ENCODE peak calls at places on chromosomes 2 and 18, in eight cellular contexts. B is psoas muscle, T is uterus, E is fibroblast of lung, I is stomach, H is left lung, R is suprapubic skin, U is pancreas. P is an unnamed sample.

GRCh38 chr18:55706893-55707292 is 118.9 kb upstream of the TCF4 start:
- DNase-seq in T (no peak), I (no peak), B (no peak), E (peak; percentile 86), R (no peak), U (no peak), H (no peak), P (no peak)

GRCh38 chr2:127158614-127159290 is 51.8 kb upstream of the BIN1 start:
- DNase-seq in I (peak; percentile 13), U (no peak), R (no peak), H (no peak), E (no peak), T (no peak), B (no peak), P (no peak)

GRCh38 chr2:232330068-232330999 is 48.2 kb upstream of the ALPP start:
- DNase-seq in B (peak; percentile 45), T (no peak), U (no peak), H (peak; percentile 29), I (no peak), R (no peak), E (no peak), P (no peak)

GRCh38 chr2:211086049-211086448 is 529.6 kb downstream of the CPS1 start:
- DNase-seq in T (no peak), U (no peak), I (no peak), R (no peak), B (no peak), E (no peak), H (no peak), P (no peak)

GRCh38 chr2:46977899-46978298 is 62.3 kb upstream of the MCFD2 start:
- DNase-seq in R (no peak), I (no peak), T (no peak), E (no peak), B (no peak), U (no peak), H (peak; percentile 53), P (no peak)

GRCh38 chr2:16247371-16248177 is 307.2 kb downstream of the MYCN start:
- DNase-seq in E (no peak), I (no peak), U (peak; percentile 40), H (peak; percentile 46), R (no peak), T (no peak), B (no peak), P (no peak)

GRCh38 chr2:64551851-64552250 is 27.7 kb downstream of the AFTPH start:
- DNase-seq in I (no peak), H (no peak), B (no peak), T (no peak), U (no peak), E (no peak), R (no peak), P (no peak)

GRCh38 chr2:144995482-144995881 is 475.6 kb upstream of the ZEB2 start:
- DNase-seq in B (no peak), R (no peak), U (no peak), T (no peak), E (no peak), I (no peak), H (no peak), P (no peak)

GRCh38 chr2:105287692-105288091 is 41.8 kb downstream of the TGFBRAP1 start:
- DNase-seq in B (no peak), H (no peak), U (no peak), E (peak; percentile 23), R (no peak), I (peak; percentile 61), T (no peak), P (no peak)

GRCh38 chr2:224951723-224952481 is 90.4 kb downstream of the DOCK10 start:
- DNase-seq in B (no peak), U (no peak), H (no peak), I (no peak), T (no peak), E (no peak), R (no peak), P (no peak)

GRCh38 chr18:4125246-4125938 is 329.7 kb downstream of the DLGAP1 start:
- DNase-seq in E (peak; percentile 60), B (peak; percentile 52), R (no peak), U (no peak), I (no peak), T (no peak), H (no peak), P (no peak)

GRCh38 chr2:41621578-41621977 is 426.2 kb upstream of the PKDCC start:
- DNase-seq in I (no peak), H (no peak), B (no peak), T (no peak), E (no peak), R (no peak), U (no peak), P (no peak)

GRCh38 chr2:181552808-181553207 is 95.6 kb downstream of the ITGA4 start:
- DNase-seq in I (no peak), E (peak; percentile 5), B (no peak), T (no peak), H (no peak), R (no peak), U (no peak), P (no peak)

GRCh38 chr2:37784071-37784758 is 112.8 kb upstream of the CDC42EP3 start:
- DNase-seq in U (no peak), H (no peak), B (no peak), T (no peak), R (no peak), E (no peak), I (no peak), P (no peak)

DNA sequence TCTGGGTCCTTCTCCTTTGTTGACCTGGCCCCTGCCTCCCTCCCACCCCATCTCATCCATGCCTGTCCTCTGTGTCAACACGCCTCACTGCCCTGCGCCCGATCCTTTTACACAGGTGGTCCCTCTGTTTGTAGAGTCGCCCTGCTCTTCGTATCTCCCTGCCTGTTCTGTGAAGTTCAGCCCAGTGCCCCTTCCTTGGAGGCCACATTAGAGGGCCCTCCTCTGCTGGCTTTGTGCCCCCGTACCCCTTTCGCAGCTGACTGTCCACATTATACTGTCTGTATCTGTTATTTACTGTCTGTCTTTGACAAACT is 25.5 kb downstream of the ASAP2 start:
- DNase-seq in T (peak; percentile 13), E (no peak), I (no peak), R (no peak), B (no peak), H (no peak), U (no peak), P (no peak)
- H3K4me1 ChIP-seq in T (peaks cover 6% of the 10 kb centered on the region), E (peaks cover 47% of the 10 kb centered on the region), I (peaks cover 70% of the 10 kb centered on the region), R (peaks cover 82% of the 10 kb centered on the region), B (peaks cover 12% of the 10 kb centered on the region), H (peaks cover 76% of the 10 kb centered on the region), U (peaks cover 2% of the 10 kb centered on the region), P (no peaks in the 10 kb centered on the region)

GRCh38 chr2:57343391-57344006 is 703.1 kb upstream of the VRK2 start:
- DNase-seq in T (no peak), B (no peak), I (no peak), U (no peak), H (no peak), R (no peak), E (no peak), P (no peak)
- H3K9me3 ChIP-seq in T (no peaks in the 10 kb centered on the region), B (no peaks in the 10 kb centered on the region), I (no peaks in the 10 kb centered on the region), U (no peaks in the 10 kb centered on the region), H (no peaks in the 10 kb centered on the region), R (peaks cover 6% of the 10 kb centered on the region), E (no peaks in the 10 kb centered on the region), P (no peaks in the 10 kb centered on the region)

GRCh38 chr18:11713756-11714155 is 24.7 kb downstream of the GNAL start:
- DNase-seq in H (no peak), E (no peak), B (no peak), U (no peak), T (no peak), R (no peak), I (no peak), P (no peak)
- H3K27me3 ChIP-seq in H (no peaks in the 10 kb centered on the region), E (no peaks in the 10 kb centered on the region), B (no peaks in the 10 kb centered on the region), U (no peaks in the 10 kb centered on the region), T (no peaks in the 10 kb centered on the region), R (no peaks in the 10 kb centered on the region), I (peaks cover 3% of the 10 kb centered on the region), P (no peaks in the 10 kb centered on the region)

DNA sequence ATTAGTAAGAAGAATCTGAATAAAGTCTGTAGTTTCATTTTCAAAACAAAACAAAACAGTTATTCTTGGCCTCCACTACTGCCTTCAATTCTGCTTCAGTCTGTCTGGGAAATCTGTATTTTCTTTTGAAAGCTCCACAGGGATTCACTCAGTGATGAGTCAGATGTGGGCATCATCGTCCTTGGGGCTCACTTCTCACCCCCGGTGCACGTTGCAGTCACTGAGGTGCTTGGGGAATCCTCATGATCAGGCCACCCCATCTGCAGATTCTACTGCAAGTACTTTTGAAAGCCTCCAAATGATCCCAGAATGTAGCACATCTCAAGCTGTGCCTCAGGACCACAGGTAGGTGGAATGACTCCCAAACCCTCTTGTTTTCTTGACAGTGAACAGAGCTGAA is 34.3 kb downstream of the LPIN2 start:
- DNase-seq in B (no peak), U (no peak), T (no peak), E (peak; percentile 85), H (no peak), I (no peak), R (no peak), P (peak; percentile 30)
- H3K4me1 ChIP-seq in B (peaks cover 18% of the 10 kb centered on the region), U (peaks cover 56% of the 10 kb centered on the region), T (peaks cover 8% of the 10 kb centered on the region), E (peaks cover 32% of the 10 kb centered on the region), H (peaks cover 90% of the 10 kb centered on the region), I (peaks cover 57% of the 10 kb centered on the region), R (peaks cover 52% of the 10 kb centered on the region), P (peaks cover 41% of the 10 kb centered on the region)

GRCh38 chr2:129377078-129377469 is 602.4 kb upstream of the RAB6C start:
- DNase-seq in T (no peak), B (no peak), R (no peak), E (no peak), I (no peak), U (no peak), H (no peak), P (no peak)
- H3K9me3 ChIP-seq in T (no peaks in the 10 kb centered on the region), B (peaks cover 11% of the 10 kb centered on the region), R (no peaks in the 10 kb centered on the region), E (no peaks in the 10 kb centered on the region), I (no peaks in the 10 kb centered on the region), U (no peaks in the 10 kb centered on the region), H (no peaks in the 10 kb centered on the region), P (no peaks in the 10 kb centered on the region)

DNA sequence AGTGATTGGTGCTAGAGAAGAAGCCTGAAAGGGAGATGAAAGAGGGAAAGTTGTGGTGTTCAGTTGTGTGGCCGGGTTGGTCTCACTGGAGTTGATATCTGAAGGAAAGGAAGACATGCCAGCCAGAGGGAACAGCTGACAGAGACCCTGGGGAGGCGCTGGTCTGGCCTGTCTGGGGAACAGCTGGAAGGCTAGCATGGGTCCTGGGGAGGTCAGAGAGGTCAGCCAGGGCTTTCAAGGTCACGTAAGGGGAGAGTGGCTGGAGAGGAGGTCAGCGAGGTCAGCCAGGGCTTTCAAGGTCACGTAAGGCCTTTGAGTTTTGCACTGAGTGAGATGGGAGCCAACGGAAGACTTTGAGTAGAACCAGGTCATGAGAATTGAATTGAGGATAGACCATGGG is 11.0 kb downstream of the DYSF start:
- DNase-seq in R (no peak), U (no peak), T (no peak), B (no peak), I (no peak), H (no peak), E (no peak), P (no peak)
- H3K27me3 ChIP-seq in R (peaks cover 61% of the 10 kb centered on the region), U (no peaks in the 10 kb centered on the region), T (no peaks in the 10 kb centered on the region), B (no peaks in the 10 kb centered on the region), I (peaks cover 61% of the 10 kb centered on the region), H (peaks cover 14% of the 10 kb centered on the region), E (peaks cover 42% of the 10 kb centered on the region), P (peaks cover 22% of the 10 kb centered on the region)

GRCh38 chr18:48922801-48923730 is 27.7 kb downstream of the SMAD7 start:
- DNase-seq in R (peak; percentile 87), B (peak; percentile 73), H (peak; percentile 80), I (peak; percentile 58), T (peak; percentile 77), E (peak; percentile 97), U (no peak), P (no peak)
- H3K4me1 ChIP-seq in R (peaks cover 46% of the 10 kb centered on the region), B (peaks cover 48% of the 10 kb centered on the region), H (peaks cover 92% of the 10 kb centered on the region), I (peaks cover 67% of the 10 kb centered on the region), T (peaks cover 7% of the 10 kb centered on the region), E (peaks cover 40% of the 10 kb centered on the region), U (no peaks in the 10 kb centered on the region), P (peaks cover 54% of the 10 kb centered on the region)

P was measured in effector memory CD4-positive, alpha-beta T cell.